ENCODE peak calls at places on chromosomes 12 and 14, in six cellular contexts. U, L, D, K, P and M are unnamed samples. For H3K27me3, the result is how much of the 10 kb centered on the place peaks cover.

GRCh38 chr12:6226701-6227096 is 26.5 kb downstream of the CD9 start:
- DNase-seq in U (no peak), L (peak), D (no peak), K (no peak), P (no peak), M (no peak)

GRCh38 chr14:102686176-102686801 is 91.0 kb upstream of the TRAF3 start:
- DNase-seq in U (no peak), L (no peak), D (no peak), K (no peak), P (no peak), M (no peak)

GRCh38 chr14:68792022-68792829 is 641 bp downstream of the ZFP36L1 start:
- DNase-seq in U (no peak), L (no peak), D (peak), K (peak), P (no peak), M (no peak)

GRCh38 chr12:93158065-93158843 is 219.5 kb upstream of the NUDT4 start:
- DNase-seq in U (no peak), L (no peak), D (no peak), K (no peak), P (no peak), M (no peak)

GRCh38 chr14:33342299-33342974 is 403.8 kb downstream of the NPAS3 start:
- DNase-seq in U (no peak), L (no peak), D (no peak), K (no peak), P (no peak), M (no peak)

GRCh38 chr14:69034612-69035262 is 55.6 kb upstream of the ACTN1 start:
- DNase-seq in U (peak), L (no peak), D (no peak), K (no peak), P (no peak), M (peak)

GRCh38 chr14:75566752-75567151 is 11.7 kb upstream of the FLVCR2 start:
- DNase-seq in U (no peak), L (no peak), D (no peak), K (no peak), P (no peak), M (no peak)

GRCh38 chr12:28866296-28866695 is 282.8 kb upstream of the FAR2 start:
- DNase-seq in U (no peak), L (no peak), D (no peak), K (no peak), P (no peak), M (no peak)

GRCh38 chr12:108759914-108760313 is 28.6 kb upstream of the CORO1C start:
- DNase-seq in U (no peak), L (peak), D (no peak), K (no peak), P (no peak), M (no peak)

GRCh38 chr14:73784065-73784987 is 67.3 kb upstream of the PTGR2 start:
- DNase-seq in U (peak), L (no peak), D (no peak), K (no peak), P (peak), M (no peak)

GRCh38 chr12:105091495-105092206 is 7.4 kb upstream of the ALDH1L2 start:
- DNase-seq in U (no peak), L (no peak), D (no peak), K (no peak), P (no peak), M (no peak)

GRCh38 chr12:2179953-2180736 is 127.4 kb downstream of the CACNA1C start:
- DNase-seq in U (peak), L (peak), D (no peak), K (no peak), P (no peak), M (peak)

GRCh38 chr12:24960222-24960855 is 11.4 kb upstream of the BCAT1 start:
- DNase-seq in U (peak), L (no peak), D (no peak), K (no peak), P (peak), M (peak)

GRCh38 chr12:59322473-59322872 is 273.4 kb upstream of the SLC16A7 start:
- DNase-seq in U (no peak), L (no peak), D (no peak), K (no peak), P (no peak), M (no peak)

GRCh38 chr12:65911321-65911720 is 87.0 kb downstream of the HMGA2 start:
- DNase-seq in U (peak), L (no peak), D (no peak), K (no peak), P (no peak), M (peak)

GRCh38 chr14:101506921-101507300 is 54.4 kb upstream of the DIO3 start:
- DNase-seq in U (no peak), L (peak), D (no peak), K (no peak), P (no peak), M (no peak)

GRCh38 chr12:42696424-42697149 is 107.0 kb upstream of the PRICKLE1 start:
- DNase-seq in U (peak), L (peak), D (peak), K (peak), P (no peak), M (peak)

GRCh38 chr12:75724913-75725312 is 213.5 kb upstream of the KRR1 start:
- DNase-seq in U (peak), L (no peak), D (no peak), K (no peak), P (no peak), M (peak)

GRCh38 chr14:91545946-91546716 is 36.0 kb upstream of the PPP4R3A start:
- DNase-seq in U (no peak), L (no peak), D (no peak), K (no peak), P (no peak), M (no peak)

GRCh38 chr12:52007158-52007921 is 594 bp downstream of the TAMALIN start:
- DNase-seq in U (no peak), L (peak), D (no peak), K (no peak), P (no peak), M (no peak)

GRCh38 chr12:115163710-115164109 is 479.7 kb upstream of the TBX3 start:
- DNase-seq in U (no peak), L (no peak), D (no peak), K (peak), P (peak), M (no peak)

GRCh38 chr12:12874014-12874413 is 17.3 kb upstream of the GPRC5A start:
- DNase-seq in U (no peak), L (no peak), D (no peak), K (no peak), P (no peak), M (no peak)

GRCh38 chr12:51593539-51593938 is 2.5 kb downstream of the SCN8A start:
- DNase-seq in U (peak), L (no peak), D (no peak), K (no peak), P (peak), M (peak)

GRCh38 chr14:31435276-31435675 is 14.9 kb upstream of the HEATR5A start:
- DNase-seq in U (peak), L (no peak), D (no peak), K (no peak), P (no peak), M (no peak)

GRCh38 chr12:27331927-27332324 is 710 bp upstream of the BMAL2 start:
- DNase-seq in U (no peak), L (no peak), D (no peak), K (no peak), P (no peak), M (no peak)

DNA sequence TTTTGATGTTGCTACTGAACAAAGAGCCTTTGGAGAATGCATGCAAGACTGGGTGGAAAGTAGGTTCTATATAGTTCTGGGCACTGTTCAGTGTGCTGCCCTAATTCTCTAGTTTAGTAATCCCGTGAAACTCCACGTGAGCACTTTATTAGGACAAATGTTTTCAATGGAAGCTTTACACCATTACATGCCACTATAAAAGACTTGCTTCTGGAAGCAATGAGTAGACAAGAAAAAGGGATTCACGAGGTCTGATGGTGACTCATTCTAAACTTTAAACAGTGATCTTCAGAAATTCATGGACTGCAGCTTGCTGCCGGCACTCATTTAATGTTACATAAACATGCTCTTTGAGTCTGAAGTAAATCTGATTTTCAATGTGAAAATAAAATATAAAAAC is 22.3 kb downstream of the ATG14 start:
- DNase-seq in U (peak), L (no peak), D (no peak), K (no peak), P (no peak), M (peak)
- H3K27ac ChIP-seq in U (peak), L (peak), D (peak), K (peak), P (no peak), M (peak)

GRCh38 chr12:94872007-94872653 is 131.4 kb downstream of the NDUFA12 start:
- DNase-seq in U (no peak), L (no peak), D (peak), K (peak), P (no peak), M (no peak)

GRCh38 chr12:94874986-94875312 is 128.5 kb downstream of the NDUFA12 start:
- DNase-seq in U (no peak), L (no peak), D (no peak), K (no peak), P (no peak), M (no peak)

GRCh38 chr12:94872671-94873367 is 130.7 kb downstream of the NDUFA12 start:
- DNase-seq in U (no peak), L (no peak), D (peak), K (peak), P (no peak), M (no peak)

GRCh38 chr12:94874086-94874985 is 129.2 kb downstream of the NDUFA12 start:
- DNase-seq in U (no peak), L (no peak), D (no peak), K (peak), P (no peak), M (no peak)

GRCh38 chr12:94873368-94874085 is 130.0 kb downstream of the NDUFA12 start:
- DNase-seq in U (no peak), L (peak), D (no peak), K (peak), P (peak), M (no peak)
- H3K27me3 ChIP-seq in U (half or more), L (under half), D (under half), K (under half), P (half or more), M (under half)

GRCh38 chr14:37585971-37586759 is 8.9 kb downstream of the FOXA1 start:
- DNase-seq in U (no peak), L (no peak), D (no peak), K (no peak), P (no peak), M (no peak)
- H3K27ac ChIP-seq in U (no peak), L (no peak), D (peak), K (no peak), P (no peak), M (no peak)

GRCh38 chr14:104383931-104384775 is 195.4 kb upstream of the C14orf180 start:
- DNase-seq in U (no peak), L (peak), D (no peak), K (no peak), P (no peak), M (no peak)
- H3K27me3 ChIP-seq in U (under half), L (under half), D (under half), K (under half), P (under half), M (under half)

GRCh38 chr14:63855272-63855671 is 2.5 kb downstream of the SYNE2 start:
- DNase-seq in U (no peak), L (no peak), D (no peak), K (no peak), P (peak), M (no peak)

GRCh38 chr14:63852817-63853730 is at the start of gene SYNE2:
- DNase-seq in U (peak), L (peak), D (no peak), K (no peak), P (peak), M (peak)

GRCh38 chr14:63854330-63854729 is 1.5 kb downstream of the SYNE2 start:
- DNase-seq in U (no peak), L (no peak), D (no peak), K (no peak), P (no peak), M (no peak)

GRCh38 chr14:63852271-63852816 is 460 bp upstream of the SYNE2 start:
- DNase-seq in U (peak), L (no peak), D (no peak), K (no peak), P (no peak), M (no peak)

GRCh38 chr14:63853831-63854293 is 1.1 kb downstream of the SYNE2 start:
- DNase-seq in U (peak), L (peak), D (no peak), K (no peak), P (peak), M (peak)
- H3K27ac ChIP-seq in U (no peak), L (peak), D (peak), K (peak), P (peak), M (no peak)

GRCh38 chr14:38209572-38210159 is 2.0 kb downstream of the SSTR1 start:
- DNase-seq in U (no peak), L (no peak), D (no peak), K (no peak), P (no peak), M (no peak)
- H3K27me3 ChIP-seq in U (under half), L (under half), D (under half), K (under half), P (half or more), M (under half)